ENCODE peak calls at places on chromosomes 2 and 18, in eight cellular contexts. Z is A549, N is ovary, X is transverse colon, F is H1, M is suprapubic skin, H is SK-N-SH, W is K562. B is an unnamed sample.

GRCh38 chr2:226426292-226426736 is 373.3 kb downstream of the IRS1 start:
- DNase-seq in Z (no peak), N (no peak), X (no peak), F (no peak), M (no peak), H (no peak), W (no peak), B (no peak)

GRCh38 chr2:142525720-142526119 is 351.7 kb upstream of the KYNU start:
- DNase-seq in Z (no peak), N (no peak), X (no peak), F (no peak), M (no peak), H (no peak), W (no peak), B (no peak)

GRCh38 chr2:51758080-51758479 is 726.1 kb upstream of the NRXN1 start:
- DNase-seq in Z (no peak), N (no peak), X (no peak), F (no peak), M (no peak), H (no peak), W (no peak), B (no peak)

GRCh38 chr2:98388081-98388480 is 41.8 kb downstream of the CNGA3 start:
- DNase-seq in Z (no peak), N (no peak), X (no peak), F (peak; percentile 24), M (peak; percentile 28), H (peak; percentile 1), W (no peak), B (no peak)

GRCh38 chr2:135840601-135841000 is 3.6 kb upstream of the LCT start:
- DNase-seq in Z (no peak), N (no peak), X (peak; percentile 18), F (peak; percentile 17), M (no peak), H (no peak), W (no peak), B (peak; percentile 5)

GRCh38 chr18:76613721-76614120 is 118.7 kb upstream of the ZNF516 start:
- DNase-seq in Z (no peak), N (no peak), X (no peak), F (no peak), M (no peak), H (no peak), W (no peak), B (no peak)

GRCh38 chr2:224925066-224925821 is 117.0 kb downstream of the DOCK10 start:
- DNase-seq in Z (no peak), N (no peak), X (no peak), F (no peak), M (no peak), H (no peak), W (no peak), B (no peak)

GRCh38 chr18:52392160-52392559 is 52.2 kb downstream of the DCC start:
- DNase-seq in Z (no peak), N (no peak), X (no peak), F (no peak), M (no peak), H (no peak), W (no peak), B (no peak)

GRCh38 chr2:215413974-215414373 is 21.9 kb downstream of the FN1 start:
- DNase-seq in Z (no peak), N (no peak), X (no peak), F (no peak), M (no peak), H (no peak), W (no peak), B (no peak)

GRCh38 chr2:196610796-196611195 is 28.7 kb upstream of the CCDC150 start:
- DNase-seq in Z (no peak), N (no peak), X (no peak), F (no peak), M (no peak), H (no peak), W (no peak), B (no peak)

GRCh38 chr2:1496394-1496821 is 83.1 kb downstream of the TPO start:
- DNase-seq in Z (no peak), N (no peak), X (no peak), F (no peak), M (peak; percentile 65), H (no peak), W (no peak), B (no peak)

GRCh38 chr2:120892271-120892966 is 156.8 kb downstream of the GLI2 start:
- DNase-seq in Z (no peak), N (no peak), X (no peak), F (no peak), M (no peak), H (no peak), W (no peak), B (no peak)

GRCh38 chr2:40281021-40281940 is 170.6 kb downstream of the SLC8A1 start:
- DNase-seq in Z (no peak), N (no peak), X (no peak), F (no peak), M (no peak), H (no peak), W (no peak), B (no peak)

GRCh38 chr18:45780568-45780967 is 44.9 kb upstream of the SIGLEC15 start:
- DNase-seq in Z (no peak), N (no peak), X (no peak), F (no peak), M (no peak), H (no peak), W (no peak), B (no peak)

GRCh38 chr2:157559061-157559460 is 69.6 kb downstream of the ACVR1C start:
- DNase-seq in Z (no peak), N (no peak), X (no peak), F (no peak), M (no peak), H (no peak), W (no peak), B (no peak)

GRCh38 chr18:74869904-74870863 is 272.5 kb downstream of the ZNF407 start:
- DNase-seq in Z (no peak), N (no peak), X (no peak), F (no peak), M (no peak), H (no peak), W (no peak), B (no peak)

GRCh38 chr2:172513935-172514586 is 41.8 kb upstream of the PDK1 start:
- DNase-seq in Z (no peak), N (no peak), X (no peak), F (no peak), M (no peak), H (no peak), W (no peak), B (no peak)

GRCh38 chr18:38402509-38402908 is 836.9 kb upstream of the CELF4 start:
- DNase-seq in Z (no peak), N (no peak), X (no peak), F (no peak), M (no peak), H (no peak), W (no peak), B (no peak)

GRCh38 chr2:43239981-43240761 is 13.8 kb upstream of the ZFP36L2 start:
- DNase-seq in Z (peak; percentile 28), N (no peak), X (no peak), F (no peak), M (no peak), H (no peak), W (no peak), B (no peak)

GRCh38 chr2:20025065-20025786 is 12.8 kb upstream of the MATN3 start:
- DNase-seq in Z (no peak), N (no peak), X (no peak), F (no peak), M (no peak), H (no peak), W (no peak), B (no peak)

GRCh38 chr18:55840601-55841170 is 252.7 kb upstream of the TCF4 start:
- DNase-seq in Z (no peak), N (no peak), X (no peak), F (no peak), M (no peak), H (no peak), W (no peak), B (no peak)

GRCh38 chr18:55838322-55838721 is 250.3 kb upstream of the TCF4 start:
- DNase-seq in Z (no peak), N (no peak), X (no peak), F (no peak), M (no peak), H (no peak), W (peak; percentile 7), B (no peak)

GRCh38 chr18:55841314-55841713 is 253.3 kb upstream of the TCF4 start:
- DNase-seq in Z (no peak), N (no peak), X (no peak), F (no peak), M (no peak), H (no peak), W (no peak), B (no peak)

GRCh38 chr18:55839350-55839749 is 251.4 kb upstream of the TCF4 start:
- DNase-seq in Z (no peak), N (no peak), X (no peak), F (no peak), M (no peak), H (no peak), W (no peak), B (no peak)

GRCh38 chr18:55838841-55839240 is 250.8 kb upstream of the TCF4 start:
- DNase-seq in Z (no peak), N (no peak), X (no peak), F (no peak), M (no peak), H (no peak), W (no peak), B (no peak)
- H3K4me3 ChIP-seq in Z (no peak overlapping the region), N (no peak overlapping the region), X (no peak overlapping the region), F (no peak overlapping the region), M (no peak overlapping the region), H (no peak overlapping the region), W (no peak overlapping the region), B (no peak overlapping the region)

DNA sequence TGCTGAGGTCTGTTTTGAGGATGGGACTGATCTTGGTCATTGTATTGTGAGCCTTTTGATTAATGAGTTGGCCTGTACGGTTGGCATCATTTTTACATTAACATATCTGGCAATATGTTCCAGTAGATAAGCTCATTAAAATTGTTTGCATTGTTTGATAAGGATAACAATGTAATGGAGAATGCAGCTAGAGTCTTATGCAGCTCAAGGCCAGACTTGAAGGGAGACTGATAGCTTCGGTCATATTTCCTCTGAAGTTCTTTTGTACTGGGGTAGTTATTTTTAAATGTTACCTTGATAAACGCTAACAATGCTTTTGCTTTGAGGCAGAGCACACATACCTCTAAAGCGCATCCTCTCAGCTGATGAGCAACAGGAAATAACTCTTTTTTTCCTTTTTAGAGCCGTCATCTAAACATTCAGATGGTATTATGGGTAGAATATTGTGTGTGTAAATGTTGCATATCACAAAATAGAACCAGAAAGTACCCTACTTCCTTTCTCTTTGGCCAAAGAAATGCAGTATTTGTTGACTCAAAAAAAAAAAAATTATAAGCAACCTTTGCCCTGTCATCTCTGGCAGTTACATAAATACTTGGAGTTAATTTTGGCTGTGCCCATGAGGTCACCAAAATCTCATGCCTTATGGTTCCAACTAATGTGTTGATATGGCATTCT is 1.3 kb downstream of the MAPRE2 start:
- DNase-seq in Z (no peak), N (no peak), X (no peak), F (no peak), M (no peak), H (no peak), W (no peak), B (no peak)
- H3K27ac ChIP-seq in Z (no peak overlapping the region), N (no peak overlapping the region), X (peak overlapping the region; percentile 85), F (no peak overlapping the region), M (no peak overlapping the region), H (peak overlapping the region; percentile 84), W (peak overlapping the region; percentile 5), B (peak overlapping the region; percentile 90)

GRCh38 chr2:234133004-234133403 is 82.5 kb downstream of the SPP2 start:
- DNase-seq in Z (no peak), N (no peak), X (no peak), F (no peak), M (no peak), H (no peak), W (no peak), B (no peak)
- TF ChIP-seq EP300 in Z (no peak), N (no peak), X (no peak), F (no peak), M (no peak), H (no peak), W (no peak), B (no peak)

GRCh38 chr2:219434468-219434717 is 250 bp upstream of the SPEG start:
- DNase-seq in Z (no peak), N (no peak), X (no peak), F (no peak), M (peak; percentile 75), H (no peak), W (no peak), B (no peak)
- H3K4me3 ChIP-seq in Z (no peak overlapping the region), N (peak overlapping the region; percentile 5), X (peak overlapping the region; percentile 14), F (peak overlapping the region; percentile 57), M (no peak overlapping the region), H (no peak overlapping the region), W (no peak overlapping the region), B (no peak overlapping the region)